ENCODE peak calls at places on chromosomes 2 and 18, in five cellular contexts. B, M, L, J and C are unnamed samples.

GRCh38 chr2:133489641-133490411 is 78.4 kb downstream of the NCKAP5 start:
- DNase-seq in M (no peak), B (peak; percentile 54), J (no peak), L (peak; percentile 43), C (no peak)

GRCh38 chr2:200042944-200043343 is 87.6 kb downstream of the MAIP1 start:
- DNase-seq in L (no peak), M (no peak), J (no peak), B (peak; percentile 78), C (peak; percentile 75)

GRCh38 chr2:6960659-6961058 is 43.4 kb downstream of the RNF144A start:
- DNase-seq in B (peak; percentile 71), L (peak; percentile 39), M (no peak), J (peak; percentile 14), C (no peak)

GRCh38 chr2:206361407-206362045 is 81.8 kb upstream of the ADAM23 start:
- DNase-seq in L (no peak), B (no peak), M (peak; percentile 21), J (no peak), C (no peak)

GRCh38 chr2:11128258-11128951 is 26.9 kb upstream of the SLC66A3 start:
- DNase-seq in L (no peak), M (no peak), J (no peak), B (peak; percentile 76), C (peak; percentile 53)

GRCh38 chr2:70947556-70948184 is 12.0 kb downstream of the ATP6V1B1 start:
- DNase-seq in L (no peak), B (peak; percentile 68), J (no peak), M (peak; percentile 15), C (peak; percentile 68)

GRCh38 chr2:10717630-10718029 is 3.8 kb upstream of the ATP6V1C2 start:
- DNase-seq in B (peak; percentile 77), M (no peak), L (no peak), J (no peak), C (peak; percentile 25)

GRCh38 chr2:168130302-168130701 is 117.1 kb downstream of the STK39 start:
- DNase-seq in M (no peak), B (no peak), L (no peak), J (no peak), C (no peak)

GRCh38 chr18:77093584-77093983 is 39.0 kb downstream of the MBP start:
- DNase-seq in B (no peak), M (no peak), J (no peak), L (no peak), C (no peak)

GRCh38 chr18:45110577-45111506 is 430.2 kb downstream of the SETBP1 start:
- DNase-seq in M (no peak), B (peak; percentile 66), L (no peak), J (no peak), C (peak; percentile 29)

GRCh38 chr2:108554530-108554929 is 20.3 kb downstream of the LIMS1 start:
- DNase-seq in J (no peak), L (no peak), M (no peak), B (no peak), C (no peak)

GRCh38 chr18:2978626-2979025 is 34.3 kb downstream of the LPIN2 start:
- DNase-seq in M (no peak), B (peak; percentile 85), L (no peak), J (no peak), C (peak; percentile 88)